ENCODE peak calls at places on chromosomes 5 and 9, in four cellular contexts. D, I, T and B are unnamed samples.
A peak's percentile ranks its signal among the peaks of the same experiment; 100 is the strongest.

GRCh38 chr9:96383165-96383939 is at the start of gene SLC35D2:
- DNase-seq in D (peak; percentile 63), I (peak; percentile 93), T (peak; percentile 31), B (no peak)

GRCh38 chr9:127177221-127177620 is 54.8 kb upstream of the ANGPTL2 start:
- DNase-seq in D (no peak), I (no peak), T (no peak), B (no peak)

GRCh38 chr5:178237431-178238312 is 5.1 kb upstream of the PHYKPL start:
- DNase-seq in D (no peak), I (no peak), T (no peak), B (no peak)

GRCh38 chr5:16889972-16890519 is 46.0 kb downstream of the MYO10 start:
- DNase-seq in D (no peak), I (no peak), T (no peak), B (no peak)

GRCh38 chr9:111957856-111958631 is 61.4 kb downstream of the UGCG start:
- DNase-seq in D (no peak), I (no peak), T (no peak), B (no peak)

GRCh38 chr5:172939561-172939960 is 19.7 kb upstream of the RPL26L1 start:
- DNase-seq in D (no peak), I (no peak), T (no peak), B (no peak)

GRCh38 chr5:1642221-1642620 is 118.5 kb upstream of the LPCAT1 start:
- DNase-seq in D (no peak), I (no peak), T (no peak), B (no peak)

GRCh38 chr9:115237383-115238087 is 119.6 kb upstream of the TNC start:
- DNase-seq in D (peak; percentile 65), I (no peak), T (peak; percentile 24), B (no peak)

GRCh38 chr9:133374612-133375115 is 1.2 kb downstream of the SURF4 start:
- DNase-seq in D (no peak), I (no peak), T (no peak), B (no peak)

GRCh38 chr5:13477118-13477737 is 467.3 kb downstream of the DNAH5 start:
- DNase-seq in D (no peak), I (no peak), T (no peak), B (no peak)

GRCh38 chr9:121510766-121511555 is 11.3 kb upstream of the GGTA1 start:
- DNase-seq in D (no peak), I (no peak), T (no peak), B (no peak)

GRCh38 chr5:176529116-176529823 is 7.9 kb downstream of the RNF44 start:
- DNase-seq in D (no peak), I (no peak), T (no peak), B (no peak)

GRCh38 chr9:38687389-38687842 is 32.5 kb downstream of the FAM240B start:
- DNase-seq in D (peak; percentile 25), I (peak; percentile 92), T (no peak), B (no peak)

GRCh38 chr9:17063535-17064135 is 71.2 kb upstream of the CNTLN start:
- DNase-seq in D (no peak), I (no peak), T (peak; percentile 9), B (no peak)

GRCh38 chr5:142843029-142843905 is 73.1 kb downstream of the ARHGAP26 start:
- DNase-seq in D (peak; percentile 77), I (no peak), T (peak; percentile 37), B (no peak)

GRCh38 chr9:20684865-20685696 is 1.0 kb downstream of the FOCAD start:
- DNase-seq in D (no peak), I (no peak), T (no peak), B (no peak)

GRCh38 chr5:148383564-148384388 is at the start of gene FBXO38:
- DNase-seq in D (peak; percentile 97), I (peak; percentile 96), T (peak; percentile 94), B (peak; percentile 84)
- TF ChIP-seq POLR2A in D (peak; percentile 74), I (peak; percentile 92), T (peak; percentile 57), B (peak; percentile 49)

GRCh38 chr5:150144876-150145275 is 10.8 kb downstream of the PDGFRB start:
- DNase-seq in D (no peak), I (peak; percentile 32), T (no peak), B (no peak)

GRCh38 chr5:150146235-150146634 is 9.4 kb downstream of the PDGFRB start:
- DNase-seq in D (no peak), I (no peak), T (no peak), B (no peak)

GRCh38 chr5:150143725-150144058 is 12.0 kb downstream of the PDGFRB start:
- DNase-seq in D (peak; percentile 66), I (no peak), T (no peak), B (no peak)

GRCh38 chr5:150142800-150143724 is 12.6 kb downstream of the PDGFRB start:
- DNase-seq in D (peak; percentile 94), I (no peak), T (peak; percentile 81), B (no peak)

GRCh38 chr5:150144211-150144801 is 11.3 kb downstream of the PDGFRB start:
- DNase-seq in D (peak; percentile 81), I (no peak), T (peak; percentile 74), B (no peak)
- H3K27ac ChIP-seq in D (peak overlapping the region; percentile 99), I (peak overlapping the region; percentile 72), T (peak overlapping the region; percentile 84), B (peak overlapping the region; percentile 91)

GRCh38 chr9:136112541-136112940 is 6.1 kb downstream of the TMEM250 start:
- DNase-seq in D (no peak), I (peak; percentile 62), T (no peak), B (no peak)

GRCh38 chr9:136110082-136111061 is 8.3 kb downstream of the TMEM250 start:
- DNase-seq in D (no peak), I (peak; percentile 83), T (no peak), B (no peak)

GRCh38 chr9:136109351-136110081 is 9.2 kb downstream of the TMEM250 start:
- DNase-seq in D (peak; percentile 94), I (peak; percentile 99), T (peak; percentile 79), B (peak; percentile 64)

GRCh38 chr9:136111910-136112309 is 6.8 kb downstream of the TMEM250 start:
- DNase-seq in D (no peak), I (peak; percentile 49), T (no peak), B (no peak)

DNA sequence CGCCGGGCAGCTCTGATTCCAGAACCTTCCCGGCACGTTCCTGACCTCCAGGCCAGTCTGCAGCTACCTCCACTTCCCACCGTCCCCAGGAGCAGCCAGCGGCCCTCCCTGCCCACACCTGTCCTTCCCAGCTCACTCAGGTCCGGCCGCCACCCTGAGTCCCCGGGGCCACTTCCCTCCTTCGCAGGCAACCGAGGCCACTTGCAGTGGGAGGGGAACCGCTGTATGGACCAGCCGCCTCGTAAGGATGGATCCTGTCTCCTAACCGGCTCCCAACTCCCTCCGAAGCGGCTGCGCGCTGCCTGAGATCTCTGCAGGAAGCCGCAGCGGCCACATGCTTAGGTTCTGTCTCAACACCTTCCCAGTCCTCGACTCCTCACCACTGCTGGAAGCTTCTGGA is 7.5 kb downstream of the TMEM250 start:
- DNase-seq in D (no peak), I (peak; percentile 72), T (no peak), B (no peak)
- TF ChIP-seq POLR2A in D (no peak), I (no peak), T (no peak), B (no peak)

GRCh38 chr5:151202381-151203139 is 21.3 kb downstream of the CCDC69 start:
- DNase-seq in D (no peak), I (no peak), T (no peak), B (no peak)

GRCh38 chr5:151199581-151200185 is 24.2 kb downstream of the CCDC69 start:
- DNase-seq in D (no peak), I (no peak), T (no peak), B (no peak)

GRCh38 chr5:151204051-151204450 is 19.8 kb downstream of the CCDC69 start:
- DNase-seq in D (no peak), I (no peak), T (no peak), B (no peak)

GRCh38 chr5:151198861-151199260 is 25.0 kb downstream of the CCDC69 start:
- DNase-seq in D (no peak), I (no peak), T (no peak), B (no peak)

GRCh38 chr5:151200913-151201445 is 22.9 kb downstream of the CCDC69 start:
- DNase-seq in D (no peak), I (no peak), T (no peak), B (no peak)
- H3K27ac ChIP-seq in D (no peak overlapping the region), I (no peak overlapping the region), T (no peak overlapping the region), B (peak overlapping the region; percentile 3)

DNA sequence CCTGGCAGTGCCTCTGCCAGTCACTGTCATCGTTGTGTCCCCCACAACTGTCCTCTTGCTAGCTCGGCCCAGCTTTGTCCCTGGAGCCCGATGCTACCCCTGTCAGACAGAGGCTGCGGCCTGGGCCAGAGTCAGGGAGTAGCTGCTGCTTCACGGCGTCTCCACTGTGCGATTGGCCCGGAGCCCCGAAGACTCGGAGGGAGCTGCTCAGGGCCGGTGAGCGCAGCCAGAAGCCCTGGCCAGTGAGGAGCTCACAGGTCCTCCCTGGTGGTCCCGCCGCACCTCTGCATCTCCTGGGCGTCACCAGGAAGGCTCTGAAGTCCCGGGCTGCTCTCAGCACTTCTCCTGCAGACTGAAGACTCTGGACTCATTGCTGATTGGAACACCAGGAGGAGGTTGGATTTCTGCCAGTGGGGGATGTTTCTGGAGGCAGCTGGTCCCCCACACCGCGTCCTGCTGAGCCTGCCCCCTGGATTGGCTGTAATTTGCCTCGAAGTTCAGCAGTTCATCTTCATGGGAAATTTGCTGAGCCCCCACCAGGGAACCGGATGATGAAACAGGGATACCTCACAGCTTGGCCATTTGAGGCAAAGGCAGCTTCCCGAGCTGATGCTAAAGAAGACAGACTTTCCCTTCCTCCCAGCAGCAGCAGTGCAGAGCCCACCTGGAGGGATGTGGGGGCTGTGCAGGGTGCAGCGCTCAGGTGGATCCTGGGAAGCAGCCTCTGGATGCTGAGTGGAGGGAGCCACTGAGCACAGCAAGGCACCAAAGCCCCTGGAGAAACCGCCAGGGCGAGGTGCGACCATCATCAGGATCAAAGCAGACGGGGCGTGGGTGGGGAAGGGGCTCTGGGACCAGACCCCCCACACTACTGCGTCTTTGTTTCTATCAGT is 45.6 kb downstream of the USP20 start:
- DNase-seq in D (no peak), I (no peak), T (no peak), B (no peak)
- TF ChIP-seq POLR2A in D (no peak), I (no peak), T (no peak), B (no peak)

GRCh38 chr9:130211548-130212226 is 39.5 kb downstream of the NCS1 start:
- DNase-seq in D (no peak), I (no peak), T (no peak), B (no peak)

GRCh38 chr9:130207241-130207992 is 35.2 kb downstream of the NCS1 start:
- DNase-seq in D (no peak), I (no peak), T (no peak), B (no peak)

GRCh38 chr9:130208600-130209347 is 36.6 kb downstream of the NCS1 start:
- DNase-seq in D (no peak), I (no peak), T (no peak), B (no peak)

GRCh38 chr9:130206579-130206978 is 34.4 kb downstream of the NCS1 start:
- DNase-seq in D (no peak), I (no peak), T (no peak), B (no peak)

GRCh38 chr9:130209422-130209821 is 37.2 kb downstream of the NCS1 start:
- DNase-seq in D (peak; percentile 64), I (no peak), T (no peak), B (no peak)
- H3K27ac ChIP-seq in D (peak overlapping the region; percentile 96), I (no peak overlapping the region), T (no peak overlapping the region), B (peak overlapping the region; percentile 22)